ENCODE peak calls at places on chromosomes 3 and 15, in nine cellular contexts. D, Y, S, E, N, F, K, Z and B are unnamed samples.
A peak's percentile ranks its signal among the peaks of the same experiment; 100 is the strongest.

GRCh38 chr3:136898549-136898948 is 36.5 kb downstream of the NCK1 start:
- DNase-seq in F (no peak), D (no peak), Z (no peak), Y (no peak), K (no peak), S (no peak), E (no peak), N (no peak), B (no peak)

GRCh38 chr15:39248204-39248603 is 332.7 kb upstream of the THBS1 start:
- DNase-seq in Z (no peak), S (no peak), F (no peak), K (peak; percentile 86), Y (peak; percentile 75), N (no peak), E (no peak), D (peak; percentile 84), B (peak; percentile 69)

GRCh38 chr15:58505581-58505980 is 73.8 kb downstream of the LIPC start:
- DNase-seq in N (no peak), S (no peak), D (no peak), Y (peak; percentile 8), K (peak; percentile 39), Z (no peak), E (no peak), F (no peak), B (peak; percentile 70)

GRCh38 chr3:21517184-21517583 is 233.8 kb downstream of the ZNF385D start:
- DNase-seq in E (no peak), S (no peak), K (no peak), Y (no peak), F (no peak), N (no peak), D (no peak), Z (no peak), B (no peak)

GRCh38 chr15:33086500-33087141 is 107.9 kb downstream of the FMN1 start:
- DNase-seq in E (no peak), N (no peak), Y (peak; percentile 46), F (no peak), Z (no peak), S (peak; percentile 72), D (peak; percentile 58), K (peak; percentile 66), B (no peak)

GRCh38 chr3:37591130-37591865 is 270.4 kb upstream of the CTDSPL start:
- DNase-seq in E (no peak), F (no peak), N (no peak), D (no peak), S (no peak), Y (no peak), Z (no peak), K (no peak), B (peak; percentile 23)

GRCh38 chr3:193451881-193452280 is 73.3 kb upstream of the ATP13A5 start:
- DNase-seq in D (peak; percentile 15), Y (no peak), S (no peak), F (no peak), K (no peak), E (no peak), Z (no peak), N (no peak), B (no peak)

GRCh38 chr3:181318321-181318720 is 328.8 kb upstream of the DNAJC19 start:
- DNase-seq in D (no peak), K (no peak), Z (no peak), S (no peak), N (no peak), Y (no peak), F (no peak), E (no peak), B (no peak)

GRCh38 chr3:128112406-128112968 is 11.1 kb downstream of the RUVBL1 start:
- DNase-seq in D (peak; percentile 85), F (no peak), S (peak; percentile 55), Z (no peak), K (peak; percentile 92), E (peak; percentile 25), N (peak; percentile 2), Y (peak; percentile 54), B (peak; percentile 83)

GRCh38 chr3:174767853-174768382 is 91.2 kb upstream of the NAALADL2 start:
- DNase-seq in Z (no peak), E (no peak), D (no peak), F (no peak), S (no peak), N (no peak), Y (no peak), K (no peak), B (peak; percentile 43)

GRCh38 chr3:73753985-73754384 is 129.2 kb upstream of the PDZRN3 start:
- DNase-seq in D (no peak), Y (no peak), N (no peak), K (no peak), F (no peak), S (no peak), Z (no peak), E (no peak), B (no peak)

GRCh38 chr3:147417896-147418295 is 8.7 kb downstream of the ZIC1 start:
- DNase-seq in Z (no peak), E (no peak), K (no peak), S (no peak), D (no peak), F (no peak), Y (no peak), N (no peak), B (no peak)

GRCh38 chr3:124092811-124093210 is 100.9 kb upstream of the ROPN1 start:
- DNase-seq in S (no peak), Z (no peak), Y (no peak), D (no peak), F (no peak), E (no peak), K (peak; percentile 21), N (no peak), B (no peak)

GRCh38 chr3:160296591-160296990 is 71.4 kb downstream of the C3orf80 start:
- DNase-seq in N (no peak), F (no peak), D (no peak), E (no peak), S (no peak), Y (no peak), Z (no peak), K (no peak), B (no peak)

GRCh38 chr15:101442272-101442671 is 47.2 kb downstream of the PCSK6 start:
- DNase-seq in D (no peak), F (no peak), Y (no peak), K (no peak), N (no peak), E (no peak), Z (no peak), S (no peak), B (no peak)

GRCh38 chr3:178194547-178194946 is 341.7 kb upstream of the KCNMB2 start:
- DNase-seq in S (no peak), Y (no peak), Z (no peak), D (no peak), K (no peak), E (no peak), F (no peak), N (no peak), B (peak; percentile 22)

GRCh38 chr3:38613426-38613825 is 36.1 kb downstream of the SCN5A start:
- DNase-seq in K (no peak), Z (peak; percentile 4), S (no peak), F (no peak), D (no peak), E (no peak), N (no peak), Y (no peak), B (no peak)

GRCh38 chr3:194782767-194783404 is 97.2 kb downstream of the FAM43A start:
- DNase-seq in N (peak; percentile 60), Z (no peak), S (peak; percentile 55), D (peak; percentile 45), K (no peak), F (no peak), E (no peak), Y (no peak), B (no peak)

GRCh38 chr15:58070801-58071418 is 5.4 kb upstream of the ALDH1A2 start:
- DNase-seq in Z (no peak), F (peak; percentile 38), Y (peak; percentile 19), K (peak; percentile 62), S (peak; percentile 92), E (no peak), N (no peak), D (peak; percentile 37), B (peak; percentile 51)

GRCh38 chr3:195200010-195200822 is 70.7 kb downstream of the XXYLT1 start:
- DNase-seq in Z (no peak), D (no peak), E (no peak), Y (no peak), N (no peak), K (peak; percentile 32), S (no peak), F (no peak), B (peak; percentile 77)

GRCh38 chr3:61699622-61700021 is 138.3 kb downstream of the PTPRG start:
- DNase-seq in N (no peak), K (no peak), Z (no peak), F (no peak), D (no peak), S (no peak), Y (no peak), E (no peak), B (no peak)

GRCh38 chr3:149621218-149622005 is 36.4 kb downstream of the WWTR1 start:
- DNase-seq in N (no peak), Z (no peak), F (no peak), E (no peak), Y (peak; percentile 79), K (peak; percentile 69), D (peak; percentile 86), S (no peak), B (peak; percentile 55)

GRCh38 chr3:119627461-119627860 is 29.8 kb downstream of the PLA1A start:
- DNase-seq in E (no peak), F (no peak), S (no peak), Y (no peak), K (no peak), D (no peak), N (no peak), Z (no peak), B (no peak)

GRCh38 chr3:149395107-149396089 is 17.9 kb upstream of the TM4SF1 start:
- DNase-seq in Y (no peak), F (no peak), D (no peak), Z (no peak), S (peak; percentile 53), K (peak; percentile 53), N (peak; percentile 78), E (no peak), B (peak; percentile 93)

GRCh38 chr3:182711261-182711683 is 82.0 kb upstream of the ATP11B start:
- DNase-seq in E (no peak), Y (no peak), N (no peak), Z (no peak), K (no peak), D (no peak), S (no peak), F (no peak), B (no peak)